ENCODE peak calls at places on chromosomes 5 and 9, in five cellular contexts. S is natural killer cell, E is fibroblast of mammary gland, X is fibroblast of pulmonary artery, I is dorsolateral prefrontal cortex. T is an unnamed sample.

GRCh38 chr5:95162231-95162992 is 122.5 kb downstream of the MCTP1 start:
- DNase-seq in S (no peak), X (no peak), I (no peak), E (no peak), T (no peak)

GRCh38 chr9:87292449-87293191 is 205.0 kb upstream of the DAPK1 start:
- DNase-seq in E (peak; percentile 54), X (peak; percentile 38), I (no peak), S (no peak), T (no peak)

GRCh38 chr9:2655411-2655901 is 33.9 kb downstream of the VLDLR start:
- DNase-seq in I (no peak), E (peak; percentile 97), S (peak; percentile 44), X (peak; percentile 82), T (no peak)

GRCh38 chr5:168282120-168282519 is 9.3 kb upstream of the WWC1 start:
- DNase-seq in E (peak; percentile 82), I (no peak), X (peak; percentile 80), S (no peak), T (no peak)

GRCh38 chr5:69493235-69493925 is 790 bp downstream of the OCLN start:
- DNase-seq in X (no peak), E (peak; percentile 16), I (no peak), S (no peak), T (peak; percentile 69)

GRCh38 chr5:80780761-80781285 is 126.0 kb upstream of the DHFR start:
- DNase-seq in I (no peak), E (no peak), S (no peak), X (no peak), T (no peak)

GRCh38 chr9:132769895-132770774 is 99.9 kb downstream of the GTF3C4 start:
- DNase-seq in S (peak; percentile 58), X (peak; percentile 54), I (no peak), E (peak; percentile 57), T (peak; percentile 73)

GRCh38 chr5:170633235-170634041 is 129.6 kb downstream of the KCNIP1 start:
- DNase-seq in I (no peak), S (no peak), X (peak; percentile 90), E (peak; percentile 85), T (no peak)

DNA sequence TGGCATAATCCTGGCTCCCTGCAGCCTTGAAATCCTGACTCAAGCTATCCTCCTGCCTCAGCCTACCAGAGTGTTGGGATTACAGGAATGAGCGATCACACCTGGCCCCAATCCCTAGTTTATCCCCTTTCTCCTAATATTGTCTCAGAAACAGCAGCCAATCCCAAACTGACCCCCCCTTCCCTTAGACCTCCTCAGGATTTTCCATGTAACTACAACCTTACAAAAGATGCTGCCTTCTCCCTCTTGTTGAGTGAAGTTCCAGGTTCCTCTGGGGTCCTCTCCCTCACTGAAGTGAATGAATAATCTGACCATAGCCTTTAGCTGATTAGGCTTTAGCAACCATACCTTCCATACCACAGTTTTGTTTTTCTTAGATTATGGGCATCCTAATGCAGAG is 25.9 kb upstream of the MSANTD3 start:
- DNase-seq in E (no peak), X (no peak), S (no peak), I (no peak), T (no peak)
- TF ChIP-seq CTCF in E (no peak), X (no peak), S (no peak), I (no peak), T (no peak)

GRCh38 chr9:99046068-99046467 is 58.8 kb upstream of the TGFBR1 start:
- DNase-seq in X (no peak), E (no peak), S (no peak), I (no peak), T (no peak)
- TF ChIP-seq CTCF in X (no peak), E (no peak), S (no peak), I (no peak), T (no peak)

DNA sequence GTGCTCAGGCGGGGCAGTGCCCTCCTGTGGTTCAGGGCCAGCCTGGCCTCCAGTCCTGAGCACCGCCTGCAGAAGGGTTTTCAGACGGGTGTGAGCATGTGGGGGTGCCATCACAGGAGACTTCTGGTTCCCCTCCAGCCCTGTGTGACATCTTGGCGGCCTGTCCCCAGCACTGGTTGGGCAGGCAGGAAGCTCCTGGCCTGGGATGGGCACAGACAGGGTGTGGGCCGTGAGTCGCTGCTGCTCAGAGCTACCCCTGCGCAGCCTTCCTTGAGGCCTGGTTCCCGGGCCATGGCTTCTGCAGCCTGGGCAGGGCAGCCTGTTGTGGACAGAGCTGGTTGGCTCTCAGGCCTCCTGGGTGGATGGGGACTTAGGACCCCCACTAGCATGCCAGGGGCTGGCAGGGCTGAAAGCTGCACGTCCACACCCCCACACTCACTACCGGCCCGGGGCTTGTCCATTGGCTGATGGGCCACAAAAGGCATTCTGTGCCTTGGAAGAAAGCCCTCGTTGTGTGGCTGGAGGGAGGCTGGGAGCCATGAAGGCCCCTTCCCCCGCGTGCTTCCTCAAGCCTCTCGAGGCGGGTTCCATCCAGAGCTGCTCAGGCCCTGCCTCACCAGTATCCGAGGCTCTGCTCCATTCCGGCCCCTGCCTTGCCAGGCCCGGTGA is 58.7 kb downstream of the RXRA start:
- DNase-seq in S (no peak), E (no peak), X (no peak), I (peak; percentile 82), T (no peak)
- TF ChIP-seq CTCF in S (no peak), E (no peak), X (no peak), I (no peak), T (no peak)

DNA sequence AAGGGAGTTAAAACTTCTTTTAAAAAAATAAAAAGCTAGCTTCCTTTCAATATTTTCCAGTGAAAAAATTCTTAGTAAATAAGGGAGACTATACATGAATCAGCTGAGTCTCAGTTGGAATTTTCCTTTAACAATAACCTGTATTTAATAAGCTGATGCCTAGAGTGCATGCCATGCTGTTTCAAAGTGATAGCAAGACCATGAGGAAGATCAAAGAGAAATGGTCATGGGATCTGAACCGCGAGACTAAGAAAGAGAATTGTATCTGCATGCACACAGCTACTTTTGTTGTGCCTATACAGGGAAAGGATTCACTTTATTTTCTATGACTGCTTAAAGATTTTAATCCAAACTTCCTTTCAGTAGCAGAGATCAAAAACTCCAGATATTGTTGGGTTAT is 2217.0 kb downstream of the MAT2B start:
- DNase-seq in S (no peak), I (no peak), E (no peak), X (no peak), T (no peak)
- TF ChIP-seq CTCF in S (no peak), I (no peak), E (no peak), X (no peak), T (no peak)